ENCODE peak calls at places on chromosomes 3 and 15, in four cellular contexts. One of them, this sample, is unnamed.

GRCh38 chr3:184459355-184459754 is 79.5 kb downstream of the CHRD start:
- DNase-seq in HCT116: peak
- DNase-seq in stimulated activated naive B cell treated with anti-CD40 and anti-IgM and Interleukin-4, amounts not matched to agents 10 μg/mL and 1 μg/mL and 100 μg/mL, for 72 hours: no peak
- DNase-seq in GM06990: no peak
- DNase-seq in this sample: no peak

GRCh38 chr3:194382892-194383223 is 13.3 kb upstream of the LRRC15 start:
- DNase-seq in HCT116: no peak
- DNase-seq in stimulated activated naive B cell treated with anti-CD40 and anti-IgM and Interleukin-4, amounts not matched to agents 10 μg/mL and 1 μg/mL and 100 μg/mL, for 72 hours: no peak
- DNase-seq in GM06990: no peak
- DNase-seq in this sample: no peak

GRCh38 chr3:4999626-5000184 is 20.5 kb downstream of the BHLHE40 start:
- DNase-seq in HCT116: no peak
- DNase-seq in stimulated activated naive B cell treated with anti-CD40 and anti-IgM and Interleukin-4, amounts not matched to agents 10 μg/mL and 1 μg/mL and 100 μg/mL, for 72 hours: no peak
- DNase-seq in GM06990: no peak
- DNase-seq in this sample: no peak

GRCh38 chr3:45568848-45569247 is 25.7 kb upstream of the LIMD1 start:
- DNase-seq in HCT116: no peak
- DNase-seq in stimulated activated naive B cell treated with anti-CD40 and anti-IgM and Interleukin-4, amounts not matched to agents 10 μg/mL and 1 μg/mL and 100 μg/mL, for 72 hours: peak
- DNase-seq in GM06990: no peak
- DNase-seq in this sample: no peak

GRCh38 chr3:62873672-62874397 is 1.4 kb downstream of the CADPS start:
- DNase-seq in HCT116: no peak
- DNase-seq in stimulated activated naive B cell treated with anti-CD40 and anti-IgM and Interleukin-4, amounts not matched to agents 10 μg/mL and 1 μg/mL and 100 μg/mL, for 72 hours: no peak
- DNase-seq in GM06990: peak
- DNase-seq in this sample: no peak

GRCh38 chr3:99859855-99860254 is 42.2 kb downstream of the CMSS1 start:
- DNase-seq in HCT116: no peak
- DNase-seq in stimulated activated naive B cell treated with anti-CD40 and anti-IgM and Interleukin-4, amounts not matched to agents 10 μg/mL and 1 μg/mL and 100 μg/mL, for 72 hours: no peak
- DNase-seq in GM06990: no peak
- DNase-seq in this sample: no peak

GRCh38 chr3:195240939-195241338 is 30.0 kb downstream of the XXYLT1 start:
- DNase-seq in HCT116: no peak
- DNase-seq in stimulated activated naive B cell treated with anti-CD40 and anti-IgM and Interleukin-4, amounts not matched to agents 10 μg/mL and 1 μg/mL and 100 μg/mL, for 72 hours: no peak
- DNase-seq in GM06990: no peak
- DNase-seq in this sample: peak

GRCh38 chr3:65761431-65761830 is 277.3 kb downstream of the MAGI1 start:
- DNase-seq in HCT116: no peak
- DNase-seq in stimulated activated naive B cell treated with anti-CD40 and anti-IgM and Interleukin-4, amounts not matched to agents 10 μg/mL and 1 μg/mL and 100 μg/mL, for 72 hours: no peak
- DNase-seq in GM06990: no peak
- DNase-seq in this sample: no peak

GRCh38 chr15:86079491-86080266 is at the start of gene AGBL1:
- DNase-seq in HCT116: no peak
- DNase-seq in stimulated activated naive B cell treated with anti-CD40 and anti-IgM and Interleukin-4, amounts not matched to agents 10 μg/mL and 1 μg/mL and 100 μg/mL, for 72 hours: no peak
- DNase-seq in GM06990: no peak
- DNase-seq in this sample: no peak

GRCh38 chr15:65952425-65953053 is 83.2 kb downstream of the RAB11A start:
- DNase-seq in HCT116: no peak
- DNase-seq in stimulated activated naive B cell treated with anti-CD40 and anti-IgM and Interleukin-4, amounts not matched to agents 10 μg/mL and 1 μg/mL and 100 μg/mL, for 72 hours: no peak
- DNase-seq in GM06990: no peak
- DNase-seq in this sample: no peak

GRCh38 chr3:158659454-158660237 is 12.8 kb downstream of the LXN start:
- DNase-seq in HCT116: peak
- DNase-seq in stimulated activated naive B cell treated with anti-CD40 and anti-IgM and Interleukin-4, amounts not matched to agents 10 μg/mL and 1 μg/mL and 100 μg/mL, for 72 hours: peak
- DNase-seq in GM06990: no peak
- DNase-seq in this sample: peak

GRCh38 chr3:52181543-52181942 is 16.4 kb upstream of the ALAS1 start:
- DNase-seq in HCT116: no peak
- DNase-seq in stimulated activated naive B cell treated with anti-CD40 and anti-IgM and Interleukin-4, amounts not matched to agents 10 μg/mL and 1 μg/mL and 100 μg/mL, for 72 hours: no peak
- DNase-seq in GM06990: no peak
- DNase-seq in this sample: no peak

GRCh38 chr3:135215516-135215915 is 420.5 kb downstream of the EPHB1 start:
- DNase-seq in HCT116: no peak
- DNase-seq in stimulated activated naive B cell treated with anti-CD40 and anti-IgM and Interleukin-4, amounts not matched to agents 10 μg/mL and 1 μg/mL and 100 μg/mL, for 72 hours: no peak
- DNase-seq in GM06990: no peak
- DNase-seq in this sample: no peak